ENCODE peak calls at places on chromosomes 13 and 19, in ten cellular contexts. Q is right lobe of liver, E is prostate gland, T is A549, F is right cardiac atrium, H is Panc1, M is mucosa of descending colon, U is lower lobe of right lung, G is IMR-90, A is cardiac muscle cell. S is an unnamed sample. For H3K4me1, the result is how much of the 10 kb centered on the place peaks cover.

GRCh38 chr13:112957295-112957677 is 11.7 kb upstream of the MCF2L start:
- DNase-seq in Q (no peak), E (no peak), T (no peak), F (no peak), H (no peak), M (no peak), U (no peak), G (no peak), A (no peak), S (no peak)

GRCh38 chr13:70407486-70407885 is 299.2 kb upstream of the KLHL1 start:
- DNase-seq in Q (no peak), E (no peak), T (no peak), F (no peak), H (no peak), M (no peak), U (no peak), G (no peak), A (no peak), S (no peak)

GRCh38 chr19:57830071-57830602 is at the start of gene ZNF587B:
- DNase-seq in Q (peak), E (peak), T (peak), F (peak), H (no peak), M (peak), U (peak), G (peak), A (peak), S (peak)

GRCh38 chr19:1494115-1494815 is 3.3 kb downstream of the REEP6 start:
- DNase-seq in Q (no peak), E (no peak), T (no peak), F (no peak), H (no peak), M (no peak), U (no peak), G (no peak), A (no peak), S (no peak)

GRCh38 chr13:49935171-49936084 is 712 bp downstream of the SPRYD7 start:
- DNase-seq in Q (no peak), E (peak), T (peak), F (no peak), H (no peak), M (peak), U (peak), G (peak), A (no peak), S (peak)

GRCh38 chr13:102978168-102978567 is 88.0 kb downstream of the SLC10A2 start:
- DNase-seq in Q (no peak), E (no peak), T (no peak), F (no peak), H (no peak), M (no peak), U (no peak), G (no peak), A (no peak), S (no peak)

GRCh38 chr13:45492538-45492937 is 27.8 kb downstream of the COG3 start:
- DNase-seq in Q (no peak), E (no peak), T (no peak), F (no peak), H (no peak), M (no peak), U (no peak), G (peak), A (no peak), S (no peak)

GRCh38 chr19:34217952-34218817 is 36.2 kb upstream of the GARRE1 start:
- DNase-seq in Q (no peak), E (peak), T (peak), F (no peak), H (peak), M (peak), U (no peak), G (peak), A (no peak), S (no peak)

GRCh38 chr13:109789262-109789661 is 2.9 kb upstream of the IRS2 start:
- DNase-seq in Q (no peak), E (no peak), T (no peak), F (peak), H (no peak), M (no peak), U (no peak), G (no peak), A (no peak), S (no peak)

GRCh38 chr13:51764184-51765141 is 39.5 kb downstream of the DHRS12 start:
- DNase-seq in Q (no peak), E (no peak), T (peak), F (peak), H (no peak), M (peak), U (no peak), G (peak), A (peak), S (no peak)

GRCh38 chr13:40342901-40343300 is 323.5 kb downstream of the FOXO1 start:
- DNase-seq in Q (no peak), E (no peak), T (no peak), F (no peak), H (no peak), M (no peak), U (no peak), G (no peak), A (no peak), S (no peak)

GRCh38 chr19:46369817-46370216 is 22.9 kb downstream of the PPP5C start:
- DNase-seq in Q (no peak), E (no peak), T (no peak), F (no peak), H (no peak), M (no peak), U (no peak), G (peak), A (no peak), S (no peak)

GRCh38 chr19:14371321-14371821 is 9.9 kb upstream of the ADGRE5 start:
- DNase-seq in Q (no peak), E (no peak), T (no peak), F (no peak), H (no peak), M (no peak), U (no peak), G (no peak), A (no peak), S (no peak)

GRCh38 chr19:14368011-14368513 is 13.2 kb upstream of the ADGRE5 start:
- DNase-seq in Q (no peak), E (no peak), T (no peak), F (no peak), H (no peak), M (no peak), U (no peak), G (no peak), A (no peak), S (no peak)

GRCh38 chr19:14370169-14370998 is 10.9 kb upstream of the ADGRE5 start:
- DNase-seq in Q (no peak), E (no peak), T (no peak), F (no peak), H (no peak), M (no peak), U (peak), G (no peak), A (no peak), S (no peak)

GRCh38 chr19:14367016-14367415 is 14.2 kb upstream of the ADGRE5 start:
- DNase-seq in Q (no peak), E (no peak), T (no peak), F (no peak), H (no peak), M (no peak), U (no peak), G (no peak), A (no peak), S (no peak)

DNA sequence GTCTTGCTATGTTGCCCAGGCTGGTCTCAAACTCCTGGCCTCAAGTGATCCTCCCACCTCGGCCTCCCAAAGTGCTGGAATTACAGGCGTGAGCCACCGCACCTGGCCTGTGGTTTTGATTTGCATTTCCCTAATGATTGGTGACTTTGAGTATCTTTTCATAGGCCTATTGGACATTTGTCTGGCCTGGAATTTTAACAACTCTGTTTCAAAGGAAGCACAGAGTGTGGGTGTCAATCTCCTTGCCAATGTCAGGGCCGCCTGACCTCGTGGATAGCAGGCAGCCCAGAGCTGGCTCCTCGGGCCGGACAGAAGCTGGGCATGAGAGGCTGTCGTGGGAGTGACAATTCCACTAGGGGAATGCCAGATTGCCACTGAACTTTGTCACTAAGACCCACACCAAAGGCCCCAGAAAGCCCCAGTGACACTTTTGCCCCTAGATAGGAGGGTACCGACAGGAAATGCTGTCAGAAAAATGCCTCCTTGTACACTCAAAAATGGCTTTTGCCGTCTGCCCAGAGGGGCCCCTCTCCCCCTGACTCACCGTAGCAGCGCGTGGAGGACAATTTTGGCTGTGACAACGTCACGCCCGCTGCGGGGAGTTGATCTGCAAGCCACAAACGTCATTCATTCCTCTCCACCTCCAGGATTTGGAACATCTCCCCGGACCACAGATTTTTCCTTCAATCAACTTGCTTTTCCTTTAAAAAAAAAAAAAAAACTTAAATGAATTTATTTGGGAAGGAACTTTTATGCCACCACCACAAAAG is 11.7 kb upstream of the ADGRE5 start:
- DNase-seq in Q (no peak), E (no peak), T (no peak), F (no peak), H (no peak), M (no peak), U (no peak), G (peak), A (peak), S (no peak)
- H3K4me1 ChIP-seq in Q (under half), E (under half), T (under half), F (under half), H (under half), M (under half), U (half or more), G (under half), A (under half), S (under half)

GRCh38 chr19:8001651-8001994 is 3.8 kb downstream of the ELAVL1 start:
- DNase-seq in Q (no peak), E (no peak), T (no peak), F (no peak), H (no peak), M (no peak), U (no peak), G (no peak), A (no peak), S (no peak)
- H3K4me1 ChIP-seq in Q (under half), E (under half), T (under half), F (under half), H (under half), M (under half), U (half or more), G (under half), A (under half), S (under half)

DNA sequence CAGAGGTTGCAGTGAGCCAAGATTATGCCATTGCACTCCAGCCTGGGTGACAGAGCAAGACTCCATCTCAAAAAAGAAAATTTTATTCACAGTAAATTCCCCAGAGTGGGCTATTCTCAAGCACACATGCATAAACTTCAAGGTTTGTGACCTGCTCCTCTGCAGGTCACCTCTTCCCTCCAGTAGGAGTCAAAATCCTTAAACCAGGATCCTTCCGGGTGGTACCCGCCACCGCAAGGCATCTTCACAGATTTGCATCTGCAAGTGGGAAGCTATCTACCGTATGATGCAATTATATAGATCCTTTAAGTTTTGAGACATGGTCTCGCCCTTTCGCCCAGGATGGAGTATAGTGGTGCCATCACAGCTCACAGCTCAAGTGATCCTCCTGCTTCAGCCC is 3.0 kb upstream of the ECH1 start:
- DNase-seq in Q (no peak), E (no peak), T (no peak), F (peak), H (no peak), M (no peak), U (no peak), G (no peak), A (no peak), S (no peak)
- H3K4me1 ChIP-seq in Q (half or more), E (under half), T (half or more), F (under half), H (half or more), M (under half), U (under half), G (under half), A (under half), S (under half)

GRCh38 chr19:5967994-5968430 is 9.9 kb downstream of the RANBP3 start:
- DNase-seq in Q (no peak), E (peak), T (peak), F (no peak), H (peak), M (peak), U (peak), G (peak), A (peak), S (peak)
- H3K4me1 ChIP-seq in Q (under half), E (under half), T (under half), F (under half), H (under half), M (under half), U (half or more), G (under half), A (under half), S (under half)

GRCh38 chr19:15299568-15300409 is 32.5 kb downstream of the BRD4 start:
- DNase-seq in Q (no peak), E (no peak), T (no peak), F (no peak), H (no peak), M (no peak), U (no peak), G (peak), A (no peak), S (no peak)

GRCh38 chr19:15296841-15297415 is 35.4 kb downstream of the BRD4 start:
- DNase-seq in Q (no peak), E (no peak), T (no peak), F (no peak), H (no peak), M (no peak), U (no peak), G (no peak), A (no peak), S (no peak)

GRCh38 chr19:15298847-15299567 is 33.3 kb downstream of the BRD4 start:
- DNase-seq in Q (no peak), E (no peak), T (no peak), F (no peak), H (no peak), M (no peak), U (no peak), G (no peak), A (no peak), S (no peak)

GRCh38 chr19:15296353-15296752 is 36.0 kb downstream of the BRD4 start:
- DNase-seq in Q (no peak), E (no peak), T (no peak), F (peak), H (no peak), M (no peak), U (no peak), G (no peak), A (peak), S (no peak)

DNA sequence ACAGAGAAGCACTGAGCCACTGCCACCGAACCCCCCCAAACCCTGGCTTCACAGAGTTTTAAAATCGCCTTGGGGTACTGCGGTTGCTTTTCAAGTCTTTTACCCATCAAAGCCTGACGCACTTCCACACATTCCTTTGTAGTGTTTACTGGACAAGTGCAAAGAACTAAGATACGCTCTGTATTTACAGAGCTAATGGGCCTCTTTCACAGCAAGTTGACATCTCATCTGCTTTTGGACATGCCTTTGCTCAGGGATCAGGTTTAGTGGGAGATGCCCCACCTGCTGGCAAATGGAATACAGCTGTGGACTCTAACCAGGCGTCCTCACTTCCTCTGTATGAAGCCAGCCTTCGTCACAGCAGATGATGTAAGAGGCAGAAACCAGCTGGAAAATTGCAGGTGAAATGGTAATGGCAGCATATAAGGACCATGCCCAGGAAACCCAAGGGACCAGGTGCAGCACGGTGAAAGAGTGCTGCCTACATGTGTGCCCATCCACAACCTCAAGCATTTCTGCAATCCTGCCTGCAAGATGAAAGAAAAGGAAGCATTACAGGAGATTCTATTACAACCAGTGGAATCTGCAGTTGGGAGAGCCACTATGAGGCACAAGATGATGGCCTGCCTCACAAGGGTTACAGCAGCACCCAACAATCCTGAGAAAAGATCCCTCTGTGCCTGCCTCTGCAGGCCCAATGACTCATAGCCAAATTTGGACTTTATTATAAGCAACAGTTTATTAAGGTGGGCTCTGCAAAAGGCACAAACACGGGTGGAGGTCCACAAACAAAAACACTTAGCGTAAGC is 34.7 kb downstream of the BRD4 start:
- DNase-seq in Q (no peak), E (peak), T (peak), F (no peak), H (peak), M (no peak), U (no peak), G (peak), A (no peak), S (no peak)
- H3K4me1 ChIP-seq in Q (half or more), E (half or more), T (half or more), F (under half), H (half or more), M (half or more), U (half or more), G (half or more), A (half or more), S (under half)

GRCh38 chr19:38294090-38294489 is 10.0 kb upstream of the C19orf33 start:
- DNase-seq in Q (no peak), E (no peak), T (no peak), F (peak), H (no peak), M (no peak), U (no peak), G (no peak), A (no peak), S (no peak)
- H3K4me1 ChIP-seq in Q (under half), E (under half), T (under half), F (under half), H (half or more), M (under half), U (under half), G (under half), A (under half), S (under half)

GRCh38 chr13:111857336-111857735 is 209.6 kb upstream of the SOX1 start:
- DNase-seq in Q (no peak), E (no peak), T (no peak), F (no peak), H (no peak), M (no peak), U (no peak), G (no peak), A (no peak), S (no peak)
- H3K4me1 ChIP-seq in Q (under half), E (under half), T (under half), F (under half), H (under half), M (under half), U (under half), G (under half), A (under half), S (under half)

DNA sequence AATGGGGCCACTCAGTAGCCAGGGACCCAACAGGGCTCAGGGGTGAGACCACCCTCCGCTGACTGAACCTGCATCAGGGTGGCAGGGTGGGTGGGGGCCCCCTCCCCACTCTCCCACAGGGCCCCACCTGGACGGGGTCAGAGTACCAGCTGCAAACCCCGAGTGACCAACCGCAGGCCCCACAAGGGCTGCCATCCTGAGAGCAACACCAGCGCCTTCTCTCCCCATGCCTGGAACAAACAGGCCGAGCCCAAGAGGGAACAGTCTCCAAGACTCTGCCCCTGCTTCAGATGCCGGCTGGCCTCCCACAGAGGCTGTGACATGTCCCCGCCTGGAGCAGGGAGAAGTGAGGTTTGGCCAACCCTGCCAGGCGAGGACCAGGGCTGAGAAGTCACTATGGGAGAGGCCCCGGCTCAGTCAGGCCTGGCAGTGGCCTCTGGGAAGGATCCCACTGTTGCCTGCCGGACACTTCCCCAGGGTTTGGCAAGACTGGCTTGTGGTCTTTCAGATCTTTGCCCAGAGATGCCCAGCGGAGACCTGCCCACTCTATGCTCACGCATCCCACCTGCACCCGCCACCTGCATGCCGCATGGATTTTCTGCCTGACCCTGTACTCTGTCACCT is 27.2 kb downstream of the MPND start:
- DNase-seq in Q (peak), E (no peak), T (no peak), F (peak), H (no peak), M (no peak), U (no peak), G (no peak), A (no peak), S (no peak)
- H3K4me1 ChIP-seq in Q (under half), E (under half), T (under half), F (under half), H (half or more), M (half or more), U (half or more), G (under half), A (under half), S (under half)